ENCODE peak calls at places on chromosomes 7 and 10, in four cellular contexts. H is foreskin keratinocyte; Y is neural progenitor cell; J is effector memory CD4-positive, alpha-beta T cell. F is an unnamed sample.

GRCh38 chr10:11715815-11716494 is 26.2 kb upstream of the ECHDC3 start:
- DNase-seq in H (no peak), Y (no peak), J (no peak), F (no peak)

GRCh38 chr7:80499350-80499955 is 12.4 kb downstream of the GNAT3 start:
- DNase-seq in H (peak), Y (no peak), J (no peak), F (peak)

GRCh38 chr10:126616737-126617136 is 53.8 kb downstream of the C10orf90 start:
- DNase-seq in H (no peak), Y (no peak), J (no peak), F (no peak)

GRCh38 chr7:129778770-129779601 is 167.5 kb downstream of the NRF1 start:
- DNase-seq in H (no peak), Y (peak), J (no peak), F (no peak)

GRCh38 chr10:24897326-24897926 is 55.0 kb downstream of the PRTFDC1 start:
- DNase-seq in H (no peak), Y (no peak), J (no peak), F (no peak)

GRCh38 chr10:68559872-68560200 is 301 bp upstream of the TET1 start:
- DNase-seq in H (no peak), Y (no peak), J (no peak), F (no peak)

GRCh38 chr7:150481207-150481920 is 30.9 kb downstream of the GIMAP8 start:
- DNase-seq in H (no peak), Y (no peak), J (peak), F (no peak)

GRCh38 chr7:79973455-79973854 is 161.2 kb upstream of the GNAI1 start:
- DNase-seq in H (no peak), Y (no peak), J (no peak), F (no peak)

GRCh38 chr10:75994332-75995040 is 563.1 kb downstream of the LRMDA start:
- DNase-seq in H (no peak), Y (no peak), J (no peak), F (no peak)

GRCh38 chr7:132932321-132933075 is 149.4 kb downstream of the CHCHD3 start:
- DNase-seq in H (no peak), Y (peak), J (no peak), F (no peak)

GRCh38 chr10:32379314-32379949 is 32.5 kb upstream of the EPC1 start:
- DNase-seq in H (peak), Y (peak), J (no peak), F (no peak)

GRCh38 chr10:80268266-80268665 is 21.2 kb downstream of the MAT1A start:
- DNase-seq in H (no peak), Y (no peak), J (no peak), F (no peak)

GRCh38 chr7:107725138-107725740 is 18.7 kb upstream of the CBLL1 start:
- DNase-seq in H (peak), Y (peak), J (peak), F (peak)

GRCh38 chr7:19916011-19916410 is 142.6 kb upstream of the TMEM196 start:
- DNase-seq in H (peak), Y (no peak), J (no peak), F (no peak)

GRCh38 chr10:111698711-111699110 is 484.9 kb downstream of the GPAM start:
- DNase-seq in H (no peak), Y (no peak), J (no peak), F (no peak)

GRCh38 chr7:47336178-47337020 is 245.5 kb downstream of the TNS3 start:
- DNase-seq in H (peak), Y (no peak), J (no peak), F (no peak)

GRCh38 chr10:22805304-22805703 is 90.9 kb upstream of the PIP4K2A start:
- DNase-seq in H (no peak), Y (no peak), J (no peak), F (no peak)

DNA sequence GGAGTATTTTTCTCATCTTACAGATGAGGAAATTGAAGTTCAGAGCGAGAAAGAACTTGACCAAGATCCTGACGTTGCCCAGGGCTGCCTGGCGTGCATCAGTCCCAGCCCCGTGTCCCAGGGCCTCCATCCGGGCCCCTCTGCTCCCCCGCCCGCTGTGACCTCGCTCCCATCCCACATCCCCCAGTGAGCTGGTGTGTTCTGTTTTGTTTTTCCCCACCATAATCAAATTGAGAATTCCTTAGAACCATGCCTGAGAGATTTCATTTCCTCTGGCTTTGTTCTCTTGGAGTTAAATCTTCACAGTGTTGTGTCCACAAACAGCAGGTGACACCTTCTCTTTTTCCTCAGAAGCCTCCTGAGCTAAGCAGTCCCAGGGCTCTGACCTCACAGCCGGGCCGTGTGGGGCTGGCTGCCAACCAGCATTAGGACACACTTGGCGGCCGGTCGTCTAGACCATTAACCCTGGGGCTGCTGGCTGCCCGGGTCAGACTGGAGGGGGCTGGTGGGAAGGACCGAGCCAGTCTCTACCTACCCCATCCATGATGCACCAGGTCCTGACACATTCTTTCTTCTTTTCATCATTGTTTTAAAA is 44.4 kb downstream of the PFKP start:
- DNase-seq in H (no peak), Y (no peak), J (no peak), F (no peak)
- H3K27ac ChIP-seq in H (no peak), Y (no peak), J (no peak), F (no peak)

DNA sequence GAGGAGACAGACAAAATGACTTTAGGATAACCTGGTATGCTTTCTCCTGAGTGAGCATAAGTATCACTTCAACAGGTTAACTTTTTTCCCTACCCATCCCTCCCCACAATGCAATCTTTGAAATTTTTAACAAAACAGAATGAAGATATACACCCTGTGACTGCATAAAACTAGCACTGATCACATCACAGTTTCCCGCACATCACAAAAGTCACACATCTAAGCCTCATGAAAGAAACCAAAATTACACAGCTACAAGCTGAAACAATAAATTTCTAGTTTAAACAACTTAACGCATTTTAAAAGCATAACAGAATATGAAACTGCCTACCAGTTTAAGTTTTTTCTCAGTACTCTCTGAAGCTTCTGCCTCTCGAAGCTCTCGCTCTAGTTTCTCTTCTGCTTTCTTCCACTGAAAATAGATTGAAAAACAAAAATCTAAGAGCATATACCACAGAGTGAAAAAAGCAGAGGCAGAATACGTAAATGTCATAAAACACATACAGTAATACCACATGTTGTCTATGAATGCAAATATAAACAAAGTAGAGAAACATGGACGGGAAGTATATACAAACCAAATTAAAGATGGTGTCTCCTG is 18.1 kb downstream of the NOC3L start:
- DNase-seq in H (no peak), Y (no peak), J (no peak), F (no peak)
- H3K27ac ChIP-seq in H (no peak), Y (no peak), J (no peak), F (no peak)

GRCh38 chr10:14573666-14574261 is 200.9 kb downstream of the FAM107B start:
- DNase-seq in H (peak), Y (no peak), J (no peak), F (no peak)
- H3K27ac ChIP-seq in H (no peak), Y (no peak), J (peak), F (no peak)

GRCh38 chr10:50544857-50545429 is 78.8 kb downstream of the SGMS1 start:
- DNase-seq in H (no peak), Y (no peak), J (no peak), F (no peak)
- H3K27ac ChIP-seq in H (no peak), Y (no peak), J (no peak), F (no peak)

GRCh38 chr7:88310950-88311674 is 4.4 kb upstream of the STEAP4 start:
- DNase-seq in H (no peak), Y (no peak), J (no peak), F (no peak)
- H3K27ac ChIP-seq in H (no peak), Y (no peak), J (no peak), F (no peak)

GRCh38 chr7:155835446-155836215 is 23.4 kb upstream of the SHH start:
- DNase-seq in H (no peak), Y (peak), J (no peak), F (no peak)
- H3K27ac ChIP-seq in H (no peak), Y (no peak), J (no peak), F (no peak)

GRCh38 chr10:73075829-73076228 is 20.8 kb downstream of the P4HA1 start:
- DNase-seq in H (no peak), Y (no peak), J (no peak), F (no peak)
- H3K27ac ChIP-seq in H (no peak), Y (no peak), J (no peak), F (peak)

GRCh38 chr7:25862993-25863726 is 288.8 kb upstream of the NFE2L3 start:
- DNase-seq in H (no peak), Y (no peak), J (no peak), F (no peak)

GRCh38 chr7:25860882-25861228 is 291.1 kb upstream of the NFE2L3 start:
- DNase-seq in H (no peak), Y (no peak), J (no peak), F (no peak)

GRCh38 chr7:25860206-25860881 is 291.7 kb upstream of the NFE2L3 start:
- DNase-seq in H (no peak), Y (peak), J (no peak), F (no peak)

GRCh38 chr7:25862254-25862992 is 289.6 kb upstream of the NFE2L3 start:
- DNase-seq in H (peak), Y (peak), J (peak), F (peak)

DNA sequence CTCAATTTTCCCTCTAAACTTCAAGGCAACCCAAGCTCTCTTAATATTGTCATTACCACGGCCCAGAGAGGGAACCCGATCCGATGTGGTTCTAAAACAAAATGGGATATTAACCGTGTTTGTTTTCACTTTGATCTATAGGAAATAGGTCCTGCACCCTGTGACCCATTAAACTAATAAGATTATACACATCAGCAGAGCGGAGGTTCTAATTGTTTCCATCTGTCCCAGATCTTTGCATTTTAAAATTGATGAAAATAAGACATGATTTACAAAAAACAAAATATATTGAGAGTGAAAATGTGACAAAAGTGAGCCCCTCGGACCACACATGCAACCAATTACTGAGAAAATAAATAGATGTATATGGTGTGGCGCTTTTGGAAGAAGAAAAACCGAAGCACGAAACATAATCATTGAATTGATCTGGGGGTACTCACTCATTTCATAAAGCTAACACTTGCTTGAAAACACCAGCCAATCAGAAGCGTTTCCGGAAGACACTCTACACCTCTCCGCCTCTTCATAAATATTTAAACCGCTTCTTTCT is 290.2 kb upstream of the NFE2L3 start:
- DNase-seq in H (no peak), Y (no peak), J (no peak), F (no peak)
- H3K27ac ChIP-seq in H (no peak), Y (no peak), J (no peak), F (no peak)

DNA sequence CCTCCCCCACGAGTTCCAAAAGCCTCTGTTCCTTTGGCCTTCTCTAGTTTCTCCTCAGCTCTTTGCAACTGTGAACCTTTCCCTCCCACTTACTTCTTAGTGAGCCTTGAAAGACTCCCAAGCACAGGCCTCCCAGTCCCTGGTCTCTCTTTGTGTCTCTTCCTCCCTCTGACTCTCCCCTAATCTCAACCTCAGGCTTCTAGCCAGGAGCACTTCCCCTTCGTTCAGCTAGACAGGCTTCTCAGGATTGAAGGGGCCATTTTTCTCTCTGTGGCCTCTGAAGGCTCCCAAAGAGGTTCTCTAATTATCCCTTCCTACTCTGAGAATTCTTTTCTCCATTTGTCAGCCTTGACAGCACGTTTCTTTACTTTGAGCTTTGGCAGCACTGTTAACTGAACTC is 50.2 kb upstream of the PHYHIPL start:
- DNase-seq in H (no peak), Y (peak), J (no peak), F (no peak)
- H3K27ac ChIP-seq in H (no peak), Y (peak), J (no peak), F (no peak)

GRCh38 chr10:73379064-73379748 is 20.5 kb upstream of the CFAP70 start:
- DNase-seq in H (no peak), Y (no peak), J (no peak), F (no peak)
- H3K27ac ChIP-seq in H (no peak), Y (no peak), J (no peak), F (no peak)